ENCODE peak calls at places on chromosomes 1 and 21, in ten cellular contexts. One of them, this sample, is unnamed.

GRCh38 chr21:33973268-33973667 is 57.7 kb upstream of the ATP5PO start:
- DNase-seq in astrocyte of the spinal cord: no peak
- DNase-seq in T-helper 1 cell: no peak
- DNase-seq in activated T-cell treated with anti-CD3 and anti-CD28 coated beads for 24 hours: no peak
- DNase-seq in stomach: no peak
- DNase-seq in NCI-H1694: no peak
- DNase-seq in choroid plexus epithelial cell: no peak
- DNase-seq in Peyer's patch: no peak
- DNase-seq in GM20000: no peak
- DNase-seq in activated CD4-positive, alpha-beta T cell treated with anti-CD3 and anti-CD28 coated beads, Interleukin-2, amount 50 U/mL, for 1 hour: no peak
- DNase-seq in this sample: no peak

GRCh38 chr1:111251570-111251969 is 24.1 kb downstream of the CHI3L2 start:
- DNase-seq in T-helper 1 cell: no peak
- DNase-seq in choroid plexus epithelial cell: no peak
- DNase-seq in activated CD4-positive, alpha-beta T cell treated with anti-CD3 and anti-CD28 coated beads, Interleukin-2, amount 50 U/mL, for 1 hour: no peak
- DNase-seq in astrocyte of the spinal cord: no peak
- DNase-seq in NCI-H1694: no peak
- DNase-seq in Peyer's patch: no peak
- DNase-seq in GM20000: no peak
- DNase-seq in stomach: no peak
- DNase-seq in activated T-cell treated with anti-CD3 and anti-CD28 coated beads for 24 hours: no peak
- DNase-seq in this sample: no peak

GRCh38 chr21:42614391-42614790 is 39.0 kb upstream of the PDE9A start:
- DNase-seq in NCI-H1694: no peak
- DNase-seq in activated T-cell treated with anti-CD3 and anti-CD28 coated beads for 24 hours: peak
- DNase-seq in GM20000: no peak
- DNase-seq in activated CD4-positive, alpha-beta T cell treated with anti-CD3 and anti-CD28 coated beads, Interleukin-2, amount 50 U/mL, for 1 hour: peak
- DNase-seq in astrocyte of the spinal cord: no peak
- DNase-seq in T-helper 1 cell: no peak
- DNase-seq in stomach: no peak
- DNase-seq in Peyer's patch: peak
- DNase-seq in choroid plexus epithelial cell: no peak
- DNase-seq in this sample: no peak

GRCh38 chr1:36203554-36204346 is 20.5 kb upstream of the THRAP3 start:
- DNase-seq in activated CD4-positive, alpha-beta T cell treated with anti-CD3 and anti-CD28 coated beads, Interleukin-2, amount 50 U/mL, for 1 hour: no peak
- DNase-seq in activated T-cell treated with anti-CD3 and anti-CD28 coated beads for 24 hours: no peak
- DNase-seq in NCI-H1694: peak
- DNase-seq in choroid plexus epithelial cell: peak
- DNase-seq in astrocyte of the spinal cord: peak
- DNase-seq in Peyer's patch: no peak
- DNase-seq in GM20000: peak
- DNase-seq in T-helper 1 cell: no peak
- DNase-seq in stomach: peak
- DNase-seq in this sample: peak

GRCh38 chr1:65792671-65793358 is at the start of gene PDE4B:
- DNase-seq in Peyer's patch: no peak
- DNase-seq in NCI-H1694: no peak
- DNase-seq in choroid plexus epithelial cell: peak
- DNase-seq in activated T-cell treated with anti-CD3 and anti-CD28 coated beads for 24 hours: no peak
- DNase-seq in stomach: no peak
- DNase-seq in activated CD4-positive, alpha-beta T cell treated with anti-CD3 and anti-CD28 coated beads, Interleukin-2, amount 50 U/mL, for 1 hour: no peak
- DNase-seq in T-helper 1 cell: no peak
- DNase-seq in astrocyte of the spinal cord: peak
- DNase-seq in GM20000: peak
- DNase-seq in this sample: peak

GRCh38 chr1:152078831-152079549 is 9.9 kb downstream of the TCHHL1 start:
- DNase-seq in GM20000: no peak
- DNase-seq in choroid plexus epithelial cell: no peak
- DNase-seq in NCI-H1694: no peak
- DNase-seq in astrocyte of the spinal cord: no peak
- DNase-seq in T-helper 1 cell: no peak
- DNase-seq in Peyer's patch: no peak
- DNase-seq in activated T-cell treated with anti-CD3 and anti-CD28 coated beads for 24 hours: no peak
- DNase-seq in stomach: no peak
- DNase-seq in activated CD4-positive, alpha-beta T cell treated with anti-CD3 and anti-CD28 coated beads, Interleukin-2, amount 50 U/mL, for 1 hour: no peak
- DNase-seq in this sample: no peak

GRCh38 chr1:187157115-187157514 is 328.4 kb downstream of the PLA2G4A start:
- DNase-seq in NCI-H1694: no peak
- DNase-seq in activated CD4-positive, alpha-beta T cell treated with anti-CD3 and anti-CD28 coated beads, Interleukin-2, amount 50 U/mL, for 1 hour: no peak
- DNase-seq in Peyer's patch: no peak
- DNase-seq in GM20000: no peak
- DNase-seq in choroid plexus epithelial cell: peak
- DNase-seq in astrocyte of the spinal cord: no peak
- DNase-seq in activated T-cell treated with anti-CD3 and anti-CD28 coated beads for 24 hours: no peak
- DNase-seq in T-helper 1 cell: no peak
- DNase-seq in stomach: no peak
- DNase-seq in this sample: no peak

GRCh38 chr1:94622757-94623156 is 81.2 kb upstream of the F3 start:
- DNase-seq in activated CD4-positive, alpha-beta T cell treated with anti-CD3 and anti-CD28 coated beads, Interleukin-2, amount 50 U/mL, for 1 hour: no peak
- DNase-seq in Peyer's patch: no peak
- DNase-seq in T-helper 1 cell: no peak
- DNase-seq in astrocyte of the spinal cord: peak
- DNase-seq in choroid plexus epithelial cell: peak
- DNase-seq in stomach: no peak
- DNase-seq in activated T-cell treated with anti-CD3 and anti-CD28 coated beads for 24 hours: no peak
- DNase-seq in NCI-H1694: no peak
- DNase-seq in GM20000: no peak
- DNase-seq in this sample: no peak

GRCh38 chr1:10992864-10993263 is 19.6 kb upstream of the TARDBP start:
- DNase-seq in choroid plexus epithelial cell: no peak
- DNase-seq in activated T-cell treated with anti-CD3 and anti-CD28 coated beads for 24 hours: no peak
- DNase-seq in astrocyte of the spinal cord: no peak
- DNase-seq in NCI-H1694: no peak
- DNase-seq in Peyer's patch: no peak
- DNase-seq in GM20000: no peak
- DNase-seq in T-helper 1 cell: no peak
- DNase-seq in stomach: no peak
- DNase-seq in activated CD4-positive, alpha-beta T cell treated with anti-CD3 and anti-CD28 coated beads, Interleukin-2, amount 50 U/mL, for 1 hour: no peak
- DNase-seq in this sample: no peak

This sample was measured in NCI-H524.